ENCODE peak calls at places on chromosome 1, in six cellular contexts. S is sigmoid colon, O is transverse colon, Z is upper lobe of left lung, B is stomach, Y is tibial nerve. C is an unnamed sample. For H3K27me3 and H3K4me1, the result is how much of the 10 kb centered on the place peaks cover.

GRCh38 chr1:204296431-204296988 is 63.2 kb downstream of the PLEKHA6 start:
- DNase-seq in S (peak), Z (no peak), B (no peak), O (no peak), Y (no peak), C (peak)

GRCh38 chr1:43979528-43980254 is 681 bp downstream of the B4GALT2 start:
- DNase-seq in Y (peak), O (peak), Z (peak), S (no peak), B (peak), C (peak)

GRCh38 chr1:154623358-154623757 is 15.4 kb upstream of the ADAR start:
- DNase-seq in O (no peak), Z (peak), Y (no peak), B (no peak), S (no peak), C (no peak)

GRCh38 chr1:14742181-14742980 is 143.9 kb downstream of the KAZN start:
- DNase-seq in B (no peak), Y (no peak), Z (no peak), O (no peak), S (no peak), C (no peak)

GRCh38 chr1:154155282-154155681 is 409 bp upstream of the NUP210L start:
- DNase-seq in Z (peak), S (peak), Y (peak), O (no peak), B (no peak), C (peak)

GRCh38 chr1:173429517-173430477 is 47.3 kb upstream of the PRDX6 start:
- DNase-seq in O (peak), Y (peak), B (peak), S (peak), Z (peak), C (peak)

GRCh38 chr1:227378876-227379554 is 60.7 kb upstream of the CDC42BPA start:
- DNase-seq in O (no peak), S (no peak), Z (no peak), B (no peak), Y (no peak), C (no peak)

GRCh38 chr1:115727706-115728249 is 40.7 kb downstream of the CASQ2 start:
- DNase-seq in O (peak), Z (peak), Y (peak), B (peak), S (peak), C (peak)

GRCh38 chr1:233281711-233282581 is 13.6 kb downstream of the PCNX2 start:
- DNase-seq in B (no peak), S (no peak), Z (no peak), Y (no peak), O (no peak), C (no peak)

GRCh38 chr1:14304381-14304865 is 294.1 kb upstream of the KAZN start:
- DNase-seq in B (no peak), S (peak), O (no peak), Z (no peak), Y (peak), C (no peak)

GRCh38 chr1:235199441-235199840 is 38.4 kb upstream of the RBM34 start:
- DNase-seq in B (no peak), O (no peak), Z (no peak), S (no peak), Y (no peak), C (no peak)

GRCh38 chr1:8024329-8024728 is 1.8 kb downstream of the ERRFI1 start:
- DNase-seq in Y (no peak), O (no peak), S (no peak), Z (no peak), B (no peak), C (no peak)

GRCh38 chr1:225299624-225300023 is 128.2 kb downstream of the LBR start:
- DNase-seq in B (no peak), O (no peak), Z (no peak), S (no peak), Y (no peak), C (no peak)

GRCh38 chr1:178019622-178020021 is 49.8 kb upstream of the SEC16B start:
- DNase-seq in B (no peak), Y (no peak), O (no peak), S (no peak), Z (no peak), C (no peak)

DNA sequence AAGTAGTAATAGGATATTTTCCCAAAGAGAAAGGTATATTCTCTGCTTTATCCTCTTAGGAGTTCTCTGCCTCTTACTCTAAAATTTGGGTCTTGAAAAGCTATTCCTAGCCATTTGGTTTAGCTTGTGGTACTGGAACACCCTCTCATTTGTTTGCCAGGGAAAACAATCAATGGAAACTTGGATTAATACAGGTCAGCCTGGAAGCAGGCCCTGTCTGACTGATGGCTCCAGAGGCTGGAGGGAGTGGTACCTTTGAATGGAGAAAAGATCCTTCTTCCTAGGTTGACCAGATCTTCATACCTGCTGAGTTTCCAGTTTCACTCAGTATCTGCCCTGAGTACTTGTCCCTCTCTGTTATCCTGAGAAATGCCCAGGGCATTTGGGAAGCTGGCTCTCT is 31.7 kb upstream of the IKBKE start:
- DNase-seq in B (no peak), Z (no peak), Y (no peak), O (no peak), S (no peak), C (no peak)
- H3K27me3 ChIP-seq in B (under half), Z (under half), Y (under half), O (under half), S (under half), C (under half)

GRCh38 chr1:91763252-91763651 is 122.7 kb downstream of the TGFBR3 start:
- DNase-seq in Y (no peak), B (no peak), Z (no peak), S (no peak), O (no peak), C (no peak)
- H3K4me1 ChIP-seq in Y (under half), B (under half), Z (under half), S (under half), O (under half), C (under half)

GRCh38 chr1:221667504-221667903 is 74.4 kb downstream of the DUSP10 start:
- DNase-seq in Y (no peak), Z (no peak), S (no peak), O (no peak), B (no peak), C (no peak)
- TF ChIP-seq EP300 in Y (no peak), Z (peak), S (no peak), O (no peak), B (no peak), C (no peak)

DNA sequence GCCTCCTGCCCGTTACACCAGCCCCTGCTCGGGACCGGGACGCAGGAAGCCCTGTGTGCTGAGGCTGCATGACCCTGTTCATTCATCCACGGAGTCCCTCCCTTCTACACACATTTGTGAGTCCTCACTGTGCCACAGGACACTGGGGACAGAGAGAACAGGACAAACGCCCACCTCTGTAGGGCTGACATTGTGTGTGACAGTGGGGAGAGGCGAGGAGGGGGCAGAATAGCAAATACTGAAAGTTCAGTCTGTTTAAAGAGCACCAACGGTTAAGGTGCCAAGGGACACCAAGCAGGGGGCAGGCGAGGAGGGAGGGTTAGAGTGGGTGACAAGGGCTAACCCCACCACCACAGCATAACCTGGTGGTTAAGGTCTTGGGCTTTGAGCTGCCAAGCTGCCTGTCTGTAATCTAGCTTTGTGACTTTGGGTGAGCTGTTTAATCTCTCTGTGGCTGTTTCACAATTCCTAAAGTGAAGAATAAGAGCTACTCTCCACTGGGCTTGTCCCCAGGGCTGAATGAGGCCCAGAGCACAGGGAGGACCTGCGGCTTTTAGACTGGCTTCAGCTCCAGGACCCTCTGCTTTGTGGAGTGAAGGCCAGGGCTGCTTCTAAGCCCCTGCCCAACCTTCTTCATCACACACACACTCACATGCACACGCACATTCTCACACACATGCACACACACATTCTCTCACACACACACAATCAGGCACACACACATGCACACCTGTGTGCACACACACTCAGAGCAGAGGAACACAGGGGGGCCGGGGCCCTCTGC is 101.8 kb upstream of the TARDBP start:
- DNase-seq in S (no peak), Y (no peak), B (no peak), O (no peak), Z (no peak), C (no peak)
- H3K27me3 ChIP-seq in S (under half), Y (under half), B (under half), O (under half), Z (under half), C (under half)

DNA sequence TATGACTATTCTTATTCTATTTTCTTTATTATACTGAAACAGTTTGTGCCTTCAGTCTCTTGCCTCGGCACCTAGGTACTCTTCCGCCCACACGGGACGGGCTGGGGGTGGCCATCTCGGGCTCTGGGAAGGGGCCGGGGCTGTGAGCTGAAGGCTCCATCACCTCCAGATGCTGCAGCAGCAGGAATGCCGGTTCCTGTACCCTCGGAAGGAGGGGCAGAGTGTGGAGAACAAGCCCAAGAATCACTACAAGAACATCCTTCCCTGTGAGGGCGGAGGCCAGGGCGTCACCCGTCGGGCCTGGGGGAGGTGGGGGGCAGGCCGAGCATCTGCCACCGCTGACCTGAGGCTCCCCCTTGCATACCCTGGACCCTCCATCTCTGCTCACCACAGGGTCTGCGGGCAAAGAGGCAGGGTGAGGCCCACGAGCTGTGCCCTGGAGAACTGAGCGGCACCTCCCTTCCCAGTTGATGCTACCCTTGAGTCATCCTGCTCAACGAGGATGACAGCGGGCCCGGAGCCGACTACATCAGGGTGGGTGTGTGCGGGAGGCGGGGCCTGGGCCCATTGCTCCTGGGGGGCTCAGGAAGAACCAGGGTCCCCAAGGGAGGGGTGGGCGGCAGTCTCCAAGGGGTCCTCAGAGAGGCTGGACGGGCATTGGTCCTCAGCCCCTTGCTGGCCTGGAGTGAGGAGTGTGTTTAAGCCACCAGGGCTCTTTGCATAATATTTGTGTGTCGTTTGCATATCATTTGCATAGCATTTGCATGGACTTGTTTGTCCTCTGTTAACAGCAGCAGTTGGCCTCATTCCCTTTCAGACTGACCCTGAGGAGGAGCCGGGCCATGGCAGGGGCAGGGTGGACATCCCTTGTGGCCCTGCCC is 7.5 kb downstream of the RNF223 start:
- DNase-seq in Z (no peak), O (no peak), B (no peak), S (no peak), Y (no peak), C (no peak)
- H3K4me1 ChIP-seq in Z (under half), O (under half), B (half or more), S (under half), Y (under half), C (under half)

GRCh38 chr1:23977854-23978191 is 2.3 kb downstream of the SRSF10 start:
- DNase-seq in O (no peak), S (no peak), Y (no peak), Z (no peak), B (no peak), C (no peak)

GRCh38 chr1:23979387-23980005 is 631 bp downstream of the SRSF10 start:
- DNase-seq in O (no peak), B (no peak), Z (no peak), S (no peak), Y (peak), C (no peak)

GRCh38 chr1:23980006-23980724 is at the start of gene SRSF10:
- DNase-seq in Y (peak), B (peak), O (peak), S (peak), Z (peak), C (peak)

GRCh38 chr1:23978825-23979224 is 1.3 kb downstream of the SRSF10 start:
- DNase-seq in B (no peak), O (no peak), Z (no peak), S (no peak), Y (no peak), C (no peak)

DNA sequence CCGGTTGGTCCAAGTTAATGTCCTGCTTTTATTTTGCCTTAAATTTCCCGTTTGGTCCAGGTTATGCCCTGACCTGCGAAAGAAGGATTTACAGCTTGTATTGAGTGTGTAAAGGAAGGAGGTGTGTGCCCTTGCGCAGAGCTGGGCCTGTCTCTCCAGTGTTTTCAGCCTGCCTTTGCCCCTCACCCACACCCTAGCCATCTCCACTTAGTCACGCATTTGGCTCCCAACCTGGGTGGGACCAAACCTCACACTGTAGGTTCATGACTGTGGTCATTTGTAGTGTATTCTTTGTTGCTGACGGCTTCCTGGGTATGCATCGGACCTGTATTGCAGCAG is 567 bp upstream of the SRSF10 start:
- DNase-seq in Z (no peak), O (peak), Y (peak), B (no peak), S (no peak), C (peak)
- TF ChIP-seq EP300 in Z (no peak), O (no peak), Y (no peak), B (no peak), S (no peak), C (no peak)

DNA sequence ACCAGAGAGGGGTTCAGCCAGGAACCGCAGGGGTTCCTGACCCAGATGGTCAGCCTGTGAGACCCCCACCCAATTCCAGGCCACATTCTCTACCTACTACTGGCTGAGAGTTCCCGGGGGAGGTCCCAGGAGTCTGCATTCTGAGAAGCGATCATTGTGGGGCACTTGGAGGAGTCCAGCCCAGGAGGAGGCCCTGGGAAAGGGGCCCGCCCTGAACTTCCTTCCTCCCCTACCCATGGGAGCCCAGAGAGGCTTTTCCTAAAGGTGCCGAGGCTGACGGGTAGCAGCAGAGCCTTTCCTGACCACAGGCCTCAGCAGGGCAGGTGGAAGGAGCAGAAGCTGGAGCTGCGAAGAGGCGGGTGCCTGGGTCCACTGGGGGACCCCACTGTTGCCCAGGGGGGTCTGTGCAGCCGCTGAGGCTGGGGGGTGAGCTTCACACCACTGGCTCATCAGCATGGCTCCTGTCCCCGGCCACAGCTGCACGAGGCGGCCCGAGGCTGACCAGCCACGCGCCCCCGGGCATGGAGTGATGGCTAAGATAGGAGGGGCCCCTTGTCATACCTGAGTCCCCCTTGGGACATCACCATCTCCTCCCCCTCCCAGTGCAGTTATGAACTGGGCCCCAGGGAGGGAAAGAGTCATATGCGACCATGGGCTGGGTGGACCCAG is 127.7 kb downstream of the PRDM16 start:
- DNase-seq in O (no peak), Y (no peak), Z (no peak), S (no peak), B (no peak), C (no peak)
- H3K27me3 ChIP-seq in O (under half), Y (under half), Z (under half), S (under half), B (under half), C (under half)

DNA sequence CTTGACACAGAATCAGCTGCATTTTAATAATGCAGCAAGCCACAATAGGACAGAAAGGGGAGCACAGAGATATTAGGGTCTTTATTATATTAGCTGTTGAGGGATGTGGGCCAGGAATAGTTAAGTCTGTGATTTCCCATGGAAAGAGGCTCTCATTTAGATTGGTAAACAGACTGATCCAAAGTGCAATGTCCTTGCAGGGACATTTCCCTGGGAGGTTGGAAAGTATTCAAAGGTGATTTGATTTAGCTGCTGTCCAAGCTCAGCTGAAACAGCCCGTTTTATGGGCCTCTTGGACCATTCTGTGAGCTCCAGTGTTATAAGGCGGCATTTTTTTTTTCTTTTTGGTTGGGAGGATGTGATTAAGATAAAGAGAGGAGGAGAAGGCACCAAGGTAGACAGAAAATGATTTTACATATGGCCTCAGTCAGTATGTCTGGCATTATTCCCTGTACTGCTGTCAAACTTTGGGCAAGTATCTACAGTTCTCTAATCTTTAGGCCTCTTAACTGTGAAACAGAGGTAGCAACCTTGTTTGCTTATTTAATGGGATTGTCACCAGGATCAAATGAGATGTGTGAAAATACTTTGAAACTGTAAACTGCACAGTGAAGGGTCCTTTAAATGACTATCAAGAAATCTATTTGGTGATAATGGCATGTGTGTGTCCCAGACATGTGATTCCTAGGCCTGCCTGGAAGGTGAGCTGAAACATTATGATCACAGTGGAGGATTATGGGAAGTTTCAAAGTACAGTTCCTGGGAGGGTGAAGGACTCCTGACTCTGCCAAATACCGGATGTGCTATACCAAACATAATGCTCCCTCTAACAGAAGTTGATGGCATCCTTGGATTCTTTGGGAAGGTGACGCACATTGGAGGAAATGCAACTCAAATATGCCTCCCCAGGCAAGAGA is 62.2 kb downstream of the NOS1AP start:
- DNase-seq in Z (no peak), B (no peak), S (no peak), O (no peak), Y (no peak), C (no peak)
- H3K4me1 ChIP-seq in Z (under half), B (under half), S (under half), O (under half), Y (under half), C (under half)

DNA sequence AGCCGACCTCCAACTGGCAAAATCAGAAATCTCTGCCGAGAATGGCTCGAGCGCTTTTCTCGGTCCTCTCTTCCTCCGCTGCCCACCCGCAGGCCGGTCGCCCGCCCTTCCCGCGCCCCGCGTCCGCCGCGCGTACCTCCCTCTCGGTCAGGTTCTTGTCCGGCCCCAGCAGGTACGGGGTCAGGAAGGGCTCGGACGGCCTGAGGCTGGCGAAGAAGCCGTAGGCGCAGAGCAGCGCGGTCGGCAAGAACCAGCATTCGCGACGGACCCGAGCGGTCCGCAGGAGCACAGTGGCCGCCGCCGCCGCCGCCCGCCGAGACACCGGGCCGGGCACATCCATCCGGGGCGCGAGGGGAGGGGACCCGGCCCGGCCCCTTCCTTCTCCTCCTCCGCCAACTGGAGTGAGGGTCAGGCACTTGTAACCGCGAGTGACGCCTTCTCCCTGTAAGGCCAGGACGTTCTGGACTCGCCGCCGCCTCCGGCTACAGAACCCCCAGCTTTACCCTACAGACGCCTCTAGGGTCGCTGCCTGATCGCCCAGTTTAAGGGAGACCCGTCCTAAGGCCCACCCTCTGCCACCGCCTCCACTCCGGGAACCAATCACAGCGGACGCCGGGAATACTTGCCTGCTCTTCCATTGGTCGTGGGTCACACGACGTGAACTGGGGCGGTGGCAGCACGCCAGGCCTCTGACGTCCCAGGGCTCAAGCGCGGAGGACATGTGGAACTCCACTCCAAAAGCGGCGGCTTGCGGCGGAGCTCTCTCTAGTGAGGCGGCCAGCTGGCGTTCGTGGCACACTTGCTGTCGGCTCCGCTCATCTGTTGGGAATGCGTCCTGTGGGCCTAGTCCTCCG is at the start of gene SLC19A2:
- DNase-seq in O (peak), Y (peak), B (peak), S (peak), Z (peak), C (peak)
- TF ChIP-seq EP300 in O (peak), Y (peak), B (peak), S (peak), Z (peak), C (peak)

GRCh38 chr1:206935491-206936067 is 10.7 kb downstream of the PIGR start:
- DNase-seq in O (peak), Y (no peak), B (peak), Z (peak), S (no peak), C (no peak)
- H3K27me3 ChIP-seq in O (under half), Y (under half), B (under half), Z (under half), S (under half), C (under half)

C was measured in ovary.